ENCODE peak calls at places on chromosomes 12 and 14, in ten cellular contexts. One of them, this sample, is unnamed.

GRCh38 chr12:57239587-57240068 is 10.1 kb downstream of the SHMT2 start:
- DNase-seq in right atrium auricular region: no peak
- DNase-seq in tibial artery: no peak
- DNase-seq in upper lobe of right lung: no peak
- DNase-seq in left ventricle myocardium inferior: no peak
- DNase-seq in transverse colon: no peak
- DNase-seq in GM23338: peak
- DNase-seq in dorsolateral prefrontal cortex: no peak
- DNase-seq in A549: no peak
- DNase-seq in HCT116: no peak
- DNase-seq in this sample: no peak

GRCh38 chr12:49870501-49871262 is 27.8 kb upstream of the BCDIN3D start:
- DNase-seq in GM23338: no peak
- DNase-seq in HCT116: no peak
- DNase-seq in tibial artery: no peak
- DNase-seq in dorsolateral prefrontal cortex: no peak
- DNase-seq in left ventricle myocardium inferior: no peak
- DNase-seq in A549: no peak
- DNase-seq in upper lobe of right lung: peak
- DNase-seq in right atrium auricular region: peak
- DNase-seq in transverse colon: no peak
- DNase-seq in this sample: peak

GRCh38 chr12:93231938-93232337 is 145.8 kb upstream of the NUDT4 start:
- DNase-seq in A549: no peak
- DNase-seq in upper lobe of right lung: no peak
- DNase-seq in dorsolateral prefrontal cortex: no peak
- DNase-seq in left ventricle myocardium inferior: no peak
- DNase-seq in tibial artery: no peak
- DNase-seq in HCT116: no peak
- DNase-seq in right atrium auricular region: no peak
- DNase-seq in GM23338: no peak
- DNase-seq in transverse colon: no peak
- DNase-seq in this sample: no peak

GRCh38 chr14:20686386-20687143 is 2.0 kb upstream of the ANG start:
- DNase-seq in tibial artery: no peak
- DNase-seq in left ventricle myocardium inferior: no peak
- DNase-seq in GM23338: no peak
- DNase-seq in dorsolateral prefrontal cortex: no peak
- DNase-seq in A549: peak
- DNase-seq in HCT116: no peak
- DNase-seq in right atrium auricular region: no peak
- DNase-seq in transverse colon: peak
- DNase-seq in upper lobe of right lung: no peak
- DNase-seq in this sample: no peak

GRCh38 chr12:1630827-1631591 is 2.0 kb downstream of the WNT5B start:
- DNase-seq in upper lobe of right lung: no peak
- DNase-seq in dorsolateral prefrontal cortex: no peak
- DNase-seq in left ventricle myocardium inferior: no peak
- DNase-seq in tibial artery: no peak
- DNase-seq in GM23338: peak
- DNase-seq in right atrium auricular region: no peak
- DNase-seq in transverse colon: no peak
- DNase-seq in HCT116: no peak
- DNase-seq in A549: no peak
- DNase-seq in this sample: no peak

GRCh38 chr14:21978184-21978998 is 304.8 kb upstream of the OR4E1 start:
- DNase-seq in left ventricle myocardium inferior: no peak
- DNase-seq in A549: peak
- DNase-seq in GM23338: peak
- DNase-seq in transverse colon: peak
- DNase-seq in HCT116: peak
- DNase-seq in upper lobe of right lung: peak
- DNase-seq in right atrium auricular region: no peak
- DNase-seq in tibial artery: no peak
- DNase-seq in dorsolateral prefrontal cortex: peak
- DNase-seq in this sample: no peak

GRCh38 chr12:80373666-80374065 is 70.4 kb upstream of the PTPRQ start:
- DNase-seq in HCT116: no peak
- DNase-seq in upper lobe of right lung: no peak
- DNase-seq in transverse colon: no peak
- DNase-seq in GM23338: no peak
- DNase-seq in left ventricle myocardium inferior: no peak
- DNase-seq in dorsolateral prefrontal cortex: no peak
- DNase-seq in tibial artery: no peak
- DNase-seq in A549: no peak
- DNase-seq in right atrium auricular region: no peak
- DNase-seq in this sample: no peak

GRCh38 chr14:55454264-55455151 is 14.1 kb upstream of the TBPL2 start:
- DNase-seq in upper lobe of right lung: no peak
- DNase-seq in GM23338: no peak
- DNase-seq in tibial artery: no peak
- DNase-seq in HCT116: peak
- DNase-seq in right atrium auricular region: no peak
- DNase-seq in dorsolateral prefrontal cortex: no peak
- DNase-seq in transverse colon: peak
- DNase-seq in A549: peak
- DNase-seq in left ventricle myocardium inferior: no peak
- DNase-seq in this sample: no peak

GRCh38 chr14:80522936-80523335 is 311.6 kb upstream of the DIO2 start:
- DNase-seq in tibial artery: no peak
- DNase-seq in transverse colon: no peak
- DNase-seq in dorsolateral prefrontal cortex: no peak
- DNase-seq in A549: no peak
- DNase-seq in HCT116: no peak
- DNase-seq in GM23338: no peak
- DNase-seq in upper lobe of right lung: no peak
- DNase-seq in left ventricle myocardium inferior: no peak
- DNase-seq in right atrium auricular region: no peak
- DNase-seq in this sample: no peak

GRCh38 chr14:95254356-95254755 is 65.4 kb downstream of the CLMN start:
- DNase-seq in GM23338: no peak
- DNase-seq in transverse colon: no peak
- DNase-seq in A549: no peak
- DNase-seq in upper lobe of right lung: no peak
- DNase-seq in tibial artery: no peak
- DNase-seq in right atrium auricular region: no peak
- DNase-seq in HCT116: no peak
- DNase-seq in dorsolateral prefrontal cortex: no peak
- DNase-seq in left ventricle myocardium inferior: no peak
- DNase-seq in this sample: peak

GRCh38 chr14:95255013-95255412 is 64.7 kb downstream of the CLMN start:
- DNase-seq in dorsolateral prefrontal cortex: no peak
- DNase-seq in A549: no peak
- DNase-seq in GM23338: peak
- DNase-seq in left ventricle myocardium inferior: no peak
- DNase-seq in HCT116: no peak
- DNase-seq in right atrium auricular region: no peak
- DNase-seq in upper lobe of right lung: no peak
- DNase-seq in transverse colon: no peak
- DNase-seq in tibial artery: no peak
- DNase-seq in this sample: peak

GRCh38 chr14:95256011-95256775 is 63.5 kb downstream of the CLMN start:
- DNase-seq in upper lobe of right lung: no peak
- DNase-seq in A549: no peak
- DNase-seq in GM23338: no peak
- DNase-seq in tibial artery: no peak
- DNase-seq in HCT116: no peak
- DNase-seq in dorsolateral prefrontal cortex: no peak
- DNase-seq in left ventricle myocardium inferior: no peak
- DNase-seq in right atrium auricular region: no peak
- DNase-seq in transverse colon: no peak
- DNase-seq in this sample: peak

GRCh38 chr14:95256776-95257060 is 63.0 kb downstream of the CLMN start:
- DNase-seq in tibial artery: no peak
- DNase-seq in right atrium auricular region: no peak
- DNase-seq in HCT116: no peak
- DNase-seq in left ventricle myocardium inferior: no peak
- DNase-seq in dorsolateral prefrontal cortex: no peak
- DNase-seq in transverse colon: no peak
- DNase-seq in GM23338: no peak
- DNase-seq in upper lobe of right lung: no peak
- DNase-seq in A549: no peak
- DNase-seq in this sample: peak

DNA sequence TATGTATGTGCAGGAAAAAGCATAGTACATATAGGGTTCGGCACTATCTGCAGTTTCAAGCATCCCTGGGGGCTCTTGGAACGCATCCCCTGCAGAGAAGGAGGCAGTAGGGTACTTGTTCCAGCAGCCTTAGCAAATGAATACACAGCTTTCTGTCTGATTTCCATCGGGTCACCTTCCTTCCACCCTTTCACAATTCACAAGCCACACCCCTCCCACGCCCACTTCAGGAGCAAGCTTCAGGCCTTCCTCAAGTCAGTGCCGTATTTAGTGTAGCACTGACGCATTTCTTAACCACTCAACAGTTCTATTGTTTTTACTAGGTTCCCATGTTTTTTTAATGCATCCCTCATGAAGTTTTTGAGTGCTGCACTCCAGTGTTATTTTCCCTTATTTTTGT is 64.2 kb downstream of the CLMN start:
- DNase-seq in HCT116: peak
- DNase-seq in GM23338: peak
- DNase-seq in A549: peak
- DNase-seq in dorsolateral prefrontal cortex: no peak
- DNase-seq in right atrium auricular region: no peak
- DNase-seq in upper lobe of right lung: peak
- DNase-seq in tibial artery: no peak
- DNase-seq in transverse colon: peak
- DNase-seq in left ventricle myocardium inferior: no peak
- DNase-seq in this sample: peak
- H3K4me3 ChIP-seq in HCT116: no peak
- H3K4me3 ChIP-seq in GM23338: peak
- H3K4me3 ChIP-seq in A549: no peak
- H3K4me3 ChIP-seq in dorsolateral prefrontal cortex: no peak
- H3K4me3 ChIP-seq in right atrium auricular region: no peak
- H3K4me3 ChIP-seq in upper lobe of right lung: no peak
- H3K4me3 ChIP-seq in tibial artery: no peak
- H3K4me3 ChIP-seq in transverse colon: no peak
- H3K4me3 ChIP-seq in left ventricle myocardium inferior: no peak
- H3K4me3 ChIP-seq in this sample: no peak

DNA sequence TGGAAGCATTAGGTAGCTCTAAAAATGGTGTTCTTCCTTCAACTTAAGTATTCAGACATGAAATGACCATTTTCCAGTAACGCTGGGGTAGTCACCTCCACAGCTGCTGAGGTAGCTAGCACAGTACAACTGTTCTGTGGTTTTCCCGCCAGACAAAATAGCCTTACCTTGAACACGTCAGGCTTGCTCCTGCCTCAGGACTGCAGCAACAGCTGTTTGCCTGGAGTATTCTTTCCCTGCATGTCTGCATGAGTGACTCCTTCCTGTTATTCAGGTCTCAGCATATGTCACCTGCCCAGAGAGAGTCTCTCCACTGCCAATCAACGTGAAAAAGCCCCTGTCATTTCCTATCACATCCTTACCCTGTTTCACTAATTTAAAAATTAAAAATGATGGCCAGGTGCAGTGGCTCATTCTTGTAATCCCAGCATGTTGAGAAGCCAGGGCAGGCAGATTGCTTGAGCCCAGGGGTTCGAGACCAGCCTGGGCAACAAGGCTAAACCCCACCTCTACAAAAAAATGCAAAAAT is 37.9 kb downstream of the WDR89 start:
- DNase-seq in dorsolateral prefrontal cortex: no peak
- DNase-seq in transverse colon: no peak
- DNase-seq in HCT116: no peak
- DNase-seq in GM23338: no peak
- DNase-seq in right atrium auricular region: no peak
- DNase-seq in tibial artery: no peak
- DNase-seq in A549: no peak
- DNase-seq in left ventricle myocardium inferior: no peak
- DNase-seq in upper lobe of right lung: no peak
- DNase-seq in this sample: no peak
- TF ChIP-seq CTCF in dorsolateral prefrontal cortex: no peak
- TF ChIP-seq CTCF in transverse colon: no peak
- TF ChIP-seq CTCF in HCT116: no peak
- TF ChIP-seq CTCF in GM23338: no peak
- TF ChIP-seq CTCF in right atrium auricular region: no peak
- TF ChIP-seq CTCF in tibial artery: no peak
- TF ChIP-seq CTCF in A549: no peak
- TF ChIP-seq CTCF in left ventricle myocardium inferior: no peak
- TF ChIP-seq CTCF in upper lobe of right lung: no peak
- TF ChIP-seq CTCF in this sample: no peak

GRCh38 chr14:75860561-75861160 is 121.1 kb downstream of the TGFB3 start:
- DNase-seq in dorsolateral prefrontal cortex: no peak
- DNase-seq in GM23338: peak
- DNase-seq in HCT116: no peak
- DNase-seq in tibial artery: no peak
- DNase-seq in left ventricle myocardium inferior: no peak
- DNase-seq in upper lobe of right lung: no peak
- DNase-seq in right atrium auricular region: no peak
- DNase-seq in transverse colon: no peak
- DNase-seq in A549: no peak
- DNase-seq in this sample: no peak
- H3K27ac ChIP-seq in dorsolateral prefrontal cortex: no peak
- H3K27ac ChIP-seq in GM23338: no peak
- H3K27ac ChIP-seq in HCT116: peak
- H3K27ac ChIP-seq in tibial artery: no peak
- H3K27ac ChIP-seq in left ventricle myocardium inferior: no peak
- H3K27ac ChIP-seq in upper lobe of right lung: no peak
- H3K27ac ChIP-seq in right atrium auricular region: no peak
- H3K27ac ChIP-seq in transverse colon: peak
- H3K27ac ChIP-seq in A549: no peak
- H3K27ac ChIP-seq in this sample: no peak

GRCh38 chr14:36512585-36513003 is 7.4 kb downstream of the NKX2-1 start:
- DNase-seq in A549: no peak
- DNase-seq in upper lobe of right lung: no peak
- DNase-seq in dorsolateral prefrontal cortex: no peak
- DNase-seq in transverse colon: no peak
- DNase-seq in left ventricle myocardium inferior: no peak
- DNase-seq in right atrium auricular region: no peak
- DNase-seq in GM23338: no peak
- DNase-seq in tibial artery: no peak
- DNase-seq in HCT116: no peak
- DNase-seq in this sample: no peak

GRCh38 chr14:36514278-36515104 is 5.5 kb downstream of the NKX2-1 start:
- DNase-seq in HCT116: no peak
- DNase-seq in transverse colon: no peak
- DNase-seq in right atrium auricular region: no peak
- DNase-seq in dorsolateral prefrontal cortex: no peak
- DNase-seq in tibial artery: no peak
- DNase-seq in GM23338: peak
- DNase-seq in A549: no peak
- DNase-seq in upper lobe of right lung: peak
- DNase-seq in left ventricle myocardium inferior: no peak
- DNase-seq in this sample: no peak

GRCh38 chr14:36513012-36513420 is 7.0 kb downstream of the NKX2-1 start:
- DNase-seq in A549: no peak
- DNase-seq in left ventricle myocardium inferior: no peak
- DNase-seq in upper lobe of right lung: no peak
- DNase-seq in right atrium auricular region: no peak
- DNase-seq in GM23338: peak
- DNase-seq in dorsolateral prefrontal cortex: no peak
- DNase-seq in tibial artery: no peak
- DNase-seq in transverse colon: no peak
- DNase-seq in HCT116: no peak
- DNase-seq in this sample: no peak

GRCh38 chr14:36515105-36515593 is 4.9 kb downstream of the NKX2-1 start:
- DNase-seq in A549: no peak
- DNase-seq in HCT116: no peak
- DNase-seq in tibial artery: no peak
- DNase-seq in left ventricle myocardium inferior: no peak
- DNase-seq in right atrium auricular region: no peak
- DNase-seq in upper lobe of right lung: no peak
- DNase-seq in transverse colon: no peak
- DNase-seq in dorsolateral prefrontal cortex: no peak
- DNase-seq in GM23338: peak
- DNase-seq in this sample: no peak

GRCh38 chr14:36513451-36514277 is 6.4 kb downstream of the NKX2-1 start:
- DNase-seq in transverse colon: no peak
- DNase-seq in A549: no peak
- DNase-seq in dorsolateral prefrontal cortex: no peak
- DNase-seq in left ventricle myocardium inferior: no peak
- DNase-seq in HCT116: no peak
- DNase-seq in upper lobe of right lung: peak
- DNase-seq in GM23338: peak
- DNase-seq in right atrium auricular region: no peak
- DNase-seq in tibial artery: no peak
- DNase-seq in this sample: no peak
- H3K4me3 ChIP-seq in transverse colon: no peak
- H3K4me3 ChIP-seq in A549: no peak
- H3K4me3 ChIP-seq in dorsolateral prefrontal cortex: no peak
- H3K4me3 ChIP-seq in left ventricle myocardium inferior: no peak
- H3K4me3 ChIP-seq in HCT116: no peak
- H3K4me3 ChIP-seq in upper lobe of right lung: peak
- H3K4me3 ChIP-seq in GM23338: peak
- H3K4me3 ChIP-seq in right atrium auricular region: no peak
- H3K4me3 ChIP-seq in tibial artery: no peak
- H3K4me3 ChIP-seq in this sample: no peak